ENCODE peak calls at places on chromosomes 6 and 20, in eight cellular contexts. M, D, G, V, X, R, Y and I are unnamed samples.

GRCh38 chr20:56350842-56351241 is 7.9 kb upstream of the FAM210B start:
- DNase-seq in M (no peak), D (no peak), G (no peak), V (no peak), X (no peak), R (no peak), Y (no peak), I (no peak)

GRCh38 chr6:167644404-167645132 is 182.1 kb upstream of the AFDN start:
- DNase-seq in M (no peak), D (no peak), G (no peak), V (no peak), X (no peak), R (no peak), Y (no peak), I (no peak)

GRCh38 chr6:129893513-129894098 is 32.5 kb upstream of the TMEM244 start:
- DNase-seq in M (no peak), D (no peak), G (no peak), V (no peak), X (peak), R (no peak), Y (no peak), I (peak)

GRCh38 chr6:1175877-1176276 is 136.0 kb upstream of the FOXQ1 start:
- DNase-seq in M (no peak), D (no peak), G (peak), V (no peak), X (no peak), R (no peak), Y (no peak), I (no peak)

GRCh38 chr6:136069119-136069518 is 181.0 kb downstream of the MTFR2 start:
- DNase-seq in M (no peak), D (peak), G (no peak), V (no peak), X (peak), R (no peak), Y (no peak), I (peak)

GRCh38 chr6:109821494-109821893 is 130.4 kb downstream of the FIG4 start:
- DNase-seq in M (no peak), D (no peak), G (no peak), V (no peak), X (no peak), R (no peak), Y (no peak), I (no peak)

GRCh38 chr6:44920952-44921491 is 407.1 kb upstream of the RUNX2 start:
- DNase-seq in M (no peak), D (peak), G (no peak), V (no peak), X (no peak), R (peak), Y (no peak), I (peak)

GRCh38 chr6:42911171-42912021 is 4.5 kb upstream of the PTCRA start:
- DNase-seq in M (peak), D (no peak), G (peak), V (no peak), X (no peak), R (no peak), Y (no peak), I (no peak)

GRCh38 chr20:31570735-31571617 is 34.1 kb upstream of the ID1 start:
- DNase-seq in M (no peak), D (no peak), G (no peak), V (no peak), X (no peak), R (no peak), Y (no peak), I (peak)

GRCh38 chr6:103122766-103123601 is 1729.5 kb downstream of the GRIK2 start:
- DNase-seq in M (peak), D (peak), G (peak), V (no peak), X (peak), R (peak), Y (peak), I (peak)

GRCh38 chr20:47801759-47802158 is 16.5 kb upstream of the SULF2 start:
- DNase-seq in M (no peak), D (no peak), G (no peak), V (no peak), X (no peak), R (no peak), Y (no peak), I (no peak)

GRCh38 chr20:8039048-8039447 is 19.5 kb upstream of the TMX4 start:
- DNase-seq in M (no peak), D (no peak), G (peak), V (no peak), X (no peak), R (no peak), Y (no peak), I (no peak)

GRCh38 chr6:99426454-99426762 is 1.3 kb upstream of the PNISR start:
- DNase-seq in M (no peak), D (no peak), G (peak), V (no peak), X (peak), R (no peak), Y (no peak), I (no peak)

GRCh38 chr20:23459431-23460112 is 6.9 kb upstream of the CST11 start:
- DNase-seq in M (no peak), D (no peak), G (no peak), V (no peak), X (no peak), R (no peak), Y (no peak), I (no peak)

GRCh38 chr6:112475083-112475482 is 128.0 kb downstream of the RFPL4B start:
- DNase-seq in M (no peak), D (peak), G (no peak), V (no peak), X (peak), R (no peak), Y (no peak), I (peak)

GRCh38 chr6:19180348-19181073 is 656.7 kb upstream of the ID4 start:
- DNase-seq in M (no peak), D (peak), G (no peak), V (peak), X (peak), R (no peak), Y (no peak), I (no peak)

GRCh38 chr6:53294095-53294494 is 54.7 kb downstream of the ELOVL5 start:
- DNase-seq in M (peak), D (no peak), G (peak), V (no peak), X (no peak), R (no peak), Y (no peak), I (no peak)

GRCh38 chr6:45864651-45865050 is 151.0 kb downstream of the CLIC5 start:
- DNase-seq in M (no peak), D (no peak), G (no peak), V (no peak), X (no peak), R (no peak), Y (no peak), I (no peak)

GRCh38 chr6:169075211-169075621 is 178.4 kb downstream of the THBS2 start:
- DNase-seq in M (no peak), D (peak), G (no peak), V (peak), X (peak), R (no peak), Y (no peak), I (peak)

GRCh38 chr6:34241351-34242215 is 4.9 kb downstream of the HMGA1 start:
- DNase-seq in M (no peak), D (no peak), G (no peak), V (no peak), X (no peak), R (no peak), Y (peak), I (no peak)

GRCh38 chr6:116543149-116543548 is 2.3 kb downstream of the TRAPPC3L start:
- DNase-seq in M (no peak), D (no peak), G (no peak), V (no peak), X (no peak), R (no peak), Y (no peak), I (no peak)

GRCh38 chr6:92701425-92702096 is 717.8 kb downstream of the EPHA7 start:
- DNase-seq in M (no peak), D (no peak), G (peak), V (no peak), X (no peak), R (no peak), Y (no peak), I (no peak)

GRCh38 chr20:47717421-47717820 is 67.9 kb downstream of the SULF2 start:
- DNase-seq in M (no peak), D (no peak), G (no peak), V (no peak), X (no peak), R (no peak), Y (no peak), I (no peak)

GRCh38 chr6:57242505-57242904 is 20.4 kb upstream of the RAB23 start:
- DNase-seq in M (no peak), D (peak), G (no peak), V (no peak), X (peak), R (peak), Y (no peak), I (peak)

GRCh38 chr6:35147101-35147885 is 6.2 kb upstream of the TCP11 start:
- DNase-seq in M (no peak), D (no peak), G (no peak), V (no peak), X (no peak), R (no peak), Y (no peak), I (no peak)

GRCh38 chr20:36573798-36574277 is 441 bp downstream of the TGIF2 start:
- DNase-seq in M (no peak), D (no peak), G (no peak), V (no peak), X (no peak), R (no peak), Y (peak), I (no peak)

GRCh38 chr6:5950448-5950847 is 56.3 kb downstream of the NRN1 start:
- DNase-seq in M (peak), D (peak), G (peak), V (no peak), X (peak), R (no peak), Y (no peak), I (peak)
- TF ChIP-seq CTCF in M (peak), D (peak), G (peak), V (peak), X (peak), R (peak), Y (peak), I (peak)

GRCh38 chr6:164453835-164454234 is 855.6 kb downstream of the C6orf118 start:
- DNase-seq in M (no peak), D (no peak), G (no peak), V (no peak), X (no peak), R (no peak), Y (no peak), I (no peak)

GRCh38 chr6:164455835-164456234 is 853.6 kb downstream of the C6orf118 start:
- DNase-seq in M (no peak), D (no peak), G (peak), V (no peak), X (no peak), R (no peak), Y (no peak), I (no peak)
- TF ChIP-seq CTCF in M (peak), D (no peak), G (peak), V (no peak), X (no peak), R (no peak), Y (no peak), I (no peak)

GRCh38 chr6:2528156-2528555 is 222.6 kb downstream of the MYLK4 start:
- DNase-seq in M (no peak), D (no peak), G (no peak), V (no peak), X (peak), R (no peak), Y (no peak), I (no peak)

GRCh38 chr6:2523061-2523460 is 227.7 kb downstream of the MYLK4 start:
- DNase-seq in M (no peak), D (no peak), G (no peak), V (no peak), X (peak), R (no peak), Y (no peak), I (no peak)

GRCh38 chr6:2522521-2522920 is 228.2 kb downstream of the MYLK4 start:
- DNase-seq in M (no peak), D (peak), G (no peak), V (no peak), X (peak), R (peak), Y (no peak), I (peak)

GRCh38 chr6:2526766-2527165 is 224.0 kb downstream of the MYLK4 start:
- DNase-seq in M (no peak), D (no peak), G (no peak), V (no peak), X (no peak), R (no peak), Y (no peak), I (no peak)

GRCh38 chr6:2524090-2524489 is 226.6 kb downstream of the MYLK4 start:
- DNase-seq in M (no peak), D (no peak), G (peak), V (no peak), X (no peak), R (no peak), Y (no peak), I (no peak)
- TF ChIP-seq CTCF in M (no peak), D (peak), G (peak), V (no peak), X (peak), R (peak), Y (peak), I (peak)

GRCh38 chr20:52789716-52790115 is 182.4 kb upstream of the TSHZ2 start:
- DNase-seq in M (no peak), D (no peak), G (no peak), V (no peak), X (no peak), R (no peak), Y (no peak), I (no peak)

GRCh38 chr20:52785678-52786077 is 186.5 kb upstream of the TSHZ2 start:
- DNase-seq in M (no peak), D (no peak), G (no peak), V (no peak), X (peak), R (no peak), Y (no peak), I (no peak)

GRCh38 chr20:52779125-52779524 is 193.0 kb upstream of the TSHZ2 start:
- DNase-seq in M (no peak), D (no peak), G (no peak), V (no peak), X (peak), R (no peak), Y (no peak), I (no peak)

DNA sequence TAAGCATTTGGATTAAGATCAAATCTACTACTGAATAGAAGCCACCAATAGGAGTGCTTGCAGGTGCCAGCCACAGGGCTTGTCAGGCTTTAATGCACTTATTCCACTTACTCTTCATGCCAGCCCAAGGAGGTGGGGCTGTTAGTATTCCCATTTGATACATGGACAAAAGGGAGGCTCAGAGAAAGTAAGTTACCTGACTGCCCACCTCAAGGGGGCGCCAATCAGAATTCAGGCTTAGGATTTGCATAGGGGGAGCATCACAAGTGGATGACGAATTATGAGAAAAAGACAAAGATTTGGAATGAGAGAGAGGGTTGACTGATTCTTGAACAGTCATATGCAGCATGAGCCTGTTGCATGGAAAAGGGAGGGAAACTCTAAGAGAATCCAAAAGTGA is 188.4 kb upstream of the TSHZ2 start:
- DNase-seq in M (peak), D (no peak), G (peak), V (no peak), X (peak), R (no peak), Y (no peak), I (no peak)
- TF ChIP-seq CTCF in M (no peak), D (no peak), G (peak), V (no peak), X (peak), R (peak), Y (peak), I (no peak)

DNA sequence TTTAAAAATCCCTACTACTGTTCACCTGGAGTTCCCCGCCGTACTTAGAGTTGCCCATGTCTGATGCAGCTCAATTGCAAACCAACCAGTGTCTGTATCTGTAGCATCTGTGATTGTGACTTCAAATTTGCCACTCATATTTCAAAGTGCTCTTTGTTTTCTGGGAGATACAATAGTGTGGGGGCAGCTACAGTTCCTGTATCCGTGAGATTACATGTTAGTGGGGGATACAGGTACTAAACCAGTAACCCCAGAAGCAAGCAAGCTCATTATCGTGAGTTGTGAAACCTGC is 140.9 kb downstream of the ANKRD60 start:
- DNase-seq in M (no peak), D (no peak), G (no peak), V (no peak), X (no peak), R (no peak), Y (no peak), I (no peak)
- TF ChIP-seq CTCF in M (peak), D (no peak), G (no peak), V (peak), X (no peak), R (no peak), Y (no peak), I (no peak)

DNA sequence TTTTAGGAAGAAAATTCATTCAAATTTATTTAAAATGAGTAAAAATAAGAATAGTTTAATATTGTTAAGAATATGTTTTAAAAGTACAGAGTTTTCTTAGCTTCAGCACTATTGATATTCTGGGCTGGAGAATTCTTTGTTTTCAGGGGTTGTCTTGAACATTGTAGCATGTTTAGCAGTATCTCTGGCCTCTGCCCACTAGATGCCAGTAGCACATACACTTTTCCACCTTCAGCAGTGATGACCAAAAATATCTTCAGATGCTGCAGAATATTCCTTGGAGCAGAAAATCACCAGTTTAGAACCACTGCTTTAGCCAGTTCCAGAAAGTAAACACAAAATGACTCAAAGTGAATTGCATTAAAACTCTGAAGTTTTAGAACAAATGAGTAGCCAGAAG is 19.4 kb upstream of the SDHAF4 start:
- DNase-seq in M (no peak), D (no peak), G (peak), V (no peak), X (peak), R (no peak), Y (no peak), I (peak)
- TF ChIP-seq CTCF in M (peak), D (peak), G (peak), V (peak), X (peak), R (peak), Y (peak), I (peak)

GRCh38 chr6:30042914-30043313 is 18.2 kb upstream of the POLR1H start:
- DNase-seq in M (no peak), D (no peak), G (no peak), V (no peak), X (no peak), R (no peak), Y (no peak), I (no peak)
- TF ChIP-seq CTCF in M (no peak), D (no peak), G (no peak), V (no peak), X (no peak), R (no peak), Y (no peak), I (no peak)

DNA sequence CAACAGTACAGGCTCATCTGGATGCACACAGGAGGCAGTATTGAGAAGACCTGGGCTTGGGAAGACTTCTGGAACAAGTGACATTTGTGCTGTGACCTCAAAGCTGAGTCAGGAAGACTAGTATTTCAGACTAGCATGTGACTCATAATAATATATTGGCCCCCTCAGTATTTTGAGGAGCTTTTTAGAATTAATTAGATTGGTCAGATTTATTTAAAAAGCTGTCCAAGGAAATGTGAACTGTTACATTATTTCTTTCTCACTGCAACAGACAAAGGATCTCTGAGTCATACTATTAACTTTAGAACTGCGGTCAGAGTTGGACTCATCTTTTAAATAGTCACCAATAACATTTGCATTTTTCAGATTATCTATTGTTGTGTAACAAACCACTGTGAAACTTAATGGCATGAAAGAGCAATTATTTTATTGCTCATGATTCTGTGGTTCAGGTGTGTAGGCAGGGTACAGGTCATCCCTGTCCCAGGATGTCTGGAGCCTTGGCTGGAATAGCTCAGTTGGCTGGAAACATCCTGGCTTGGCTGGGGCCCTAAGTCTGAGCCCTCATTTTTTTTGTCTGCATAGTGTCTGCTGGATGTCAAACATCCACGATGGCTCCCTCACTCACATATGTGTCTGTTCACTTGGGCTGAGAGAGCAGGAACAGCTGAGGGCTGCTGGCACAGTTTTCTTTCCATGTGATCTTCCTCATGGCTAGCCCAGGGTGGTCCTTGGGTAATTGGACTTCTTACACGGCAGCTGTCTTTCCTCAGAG is 46.8 kb downstream of the MAP3K4 start:
- DNase-seq in M (no peak), D (peak), G (no peak), V (no peak), X (peak), R (peak), Y (no peak), I (peak)
- TF ChIP-seq CTCF in M (no peak), D (peak), G (no peak), V (no peak), X (peak), R (peak), Y (no peak), I (peak)

DNA sequence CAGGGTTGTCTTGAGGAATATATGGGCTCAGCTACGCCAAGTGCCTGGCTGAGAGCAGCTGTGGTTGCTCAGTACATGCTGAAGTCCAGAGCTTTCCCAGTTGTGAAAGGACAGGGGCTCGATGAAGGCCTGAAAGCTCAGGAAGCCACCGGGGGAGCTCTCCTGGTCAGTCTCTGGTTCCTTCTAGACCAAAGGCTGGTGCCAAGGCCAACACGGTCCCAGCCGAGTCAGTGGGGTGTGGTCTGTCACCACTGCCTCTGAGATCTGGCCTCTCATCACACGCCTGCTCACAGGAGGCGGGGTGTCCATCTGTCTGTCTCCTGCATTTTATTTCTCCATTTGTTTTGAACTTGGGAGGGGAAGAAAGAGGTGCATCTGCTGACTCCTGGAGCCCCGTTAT is 4.9 kb upstream of the FAM83C start:
- DNase-seq in M (no peak), D (no peak), G (peak), V (no peak), X (peak), R (no peak), Y (no peak), I (no peak)
- TF ChIP-seq CTCF in M (no peak), D (peak), G (peak), V (no peak), X (no peak), R (no peak), Y (no peak), I (peak)

GRCh38 chr6:15389759-15390723 is 144.2 kb downstream of the JARID2 start:
- DNase-seq in M (peak), D (peak), G (peak), V (no peak), X (peak), R (no peak), Y (no peak), I (peak)
- TF ChIP-seq CTCF in M (peak), D (peak), G (peak), V (peak), X (peak), R (peak), Y (peak), I (peak)